ENCODE peak calls at places on chromosomes 16 and 17, in four cellular contexts. One of them, this sample, is unnamed.

GRCh38 chr16:84368327-84368996 is at the start of gene ATP2C2:
- DNase-seq in GM12865: no peak
- DNase-seq in cardiac fibroblast: no peak
- DNase-seq in GM12864: no peak
- DNase-seq in this sample: peak

GRCh38 chr17:17742133-17742621 is 60.9 kb downstream of the RAI1 start:
- DNase-seq in GM12865: no peak
- DNase-seq in cardiac fibroblast: peak
- DNase-seq in GM12864: no peak
- DNase-seq in this sample: no peak

GRCh38 chr17:80816241-80817103 is 175.2 kb upstream of the CHMP6 start:
- DNase-seq in GM12865: no peak
- DNase-seq in cardiac fibroblast: no peak
- DNase-seq in GM12864: no peak
- DNase-seq in this sample: no peak

GRCh38 chr16:73288435-73288834 is 240.5 kb upstream of the ZFHX3 start:
- DNase-seq in GM12865: no peak
- DNase-seq in cardiac fibroblast: no peak
- DNase-seq in GM12864: no peak
- DNase-seq in this sample: no peak

GRCh38 chr17:5560361-5560988 is 23.8 kb downstream of the NLRP1 start:
- DNase-seq in GM12865: no peak
- DNase-seq in cardiac fibroblast: no peak
- DNase-seq in GM12864: no peak
- DNase-seq in this sample: no peak

GRCh38 chr17:39618956-39619785 is 7.6 kb upstream of the PPP1R1B start:
- DNase-seq in GM12865: no peak
- DNase-seq in cardiac fibroblast: no peak
- DNase-seq in GM12864: no peak
- DNase-seq in this sample: no peak

GRCh38 chr17:185445-186138 is 4.1 kb upstream of the DOC2B start:
- DNase-seq in GM12865: peak
- DNase-seq in cardiac fibroblast: no peak
- DNase-seq in GM12864: no peak
- DNase-seq in this sample: no peak

GRCh38 chr16:19696312-19696711 is 21.7 kb downstream of the KNOP1 start:
- DNase-seq in GM12865: no peak
- DNase-seq in cardiac fibroblast: peak
- DNase-seq in GM12864: no peak
- DNase-seq in this sample: peak

GRCh38 chr17:5921919-5922318 is 148.3 kb upstream of the WSCD1 start:
- DNase-seq in GM12865: no peak
- DNase-seq in cardiac fibroblast: no peak
- DNase-seq in GM12864: no peak
- DNase-seq in this sample: no peak

GRCh38 chr16:17316005-17316404 is 154.8 kb downstream of the XYLT1 start:
- DNase-seq in GM12865: no peak
- DNase-seq in cardiac fibroblast: no peak
- DNase-seq in GM12864: no peak
- DNase-seq in this sample: no peak

GRCh38 chr17:40035162-40035559 is 19.0 kb downstream of the MED24 start:
- DNase-seq in GM12865: no peak
- DNase-seq in cardiac fibroblast: peak
- DNase-seq in GM12864: no peak
- DNase-seq in this sample: no peak

GRCh38 chr17:80892019-80892855 is 99.4 kb upstream of the CHMP6 start:
- DNase-seq in GM12865: peak
- DNase-seq in cardiac fibroblast: peak
- DNase-seq in GM12864: peak
- DNase-seq in this sample: peak

GRCh38 chr16:677306-678190 is 2.1 kb downstream of the RHBDL1 start:
- DNase-seq in GM12865: no peak
- DNase-seq in cardiac fibroblast: no peak
- DNase-seq in GM12864: no peak
- DNase-seq in this sample: no peak

GRCh38 chr17:19867654-19868395 is at the start of gene ULK2:
- DNase-seq in GM12865: peak
- DNase-seq in cardiac fibroblast: peak
- DNase-seq in GM12864: no peak
- DNase-seq in this sample: peak

DNA sequence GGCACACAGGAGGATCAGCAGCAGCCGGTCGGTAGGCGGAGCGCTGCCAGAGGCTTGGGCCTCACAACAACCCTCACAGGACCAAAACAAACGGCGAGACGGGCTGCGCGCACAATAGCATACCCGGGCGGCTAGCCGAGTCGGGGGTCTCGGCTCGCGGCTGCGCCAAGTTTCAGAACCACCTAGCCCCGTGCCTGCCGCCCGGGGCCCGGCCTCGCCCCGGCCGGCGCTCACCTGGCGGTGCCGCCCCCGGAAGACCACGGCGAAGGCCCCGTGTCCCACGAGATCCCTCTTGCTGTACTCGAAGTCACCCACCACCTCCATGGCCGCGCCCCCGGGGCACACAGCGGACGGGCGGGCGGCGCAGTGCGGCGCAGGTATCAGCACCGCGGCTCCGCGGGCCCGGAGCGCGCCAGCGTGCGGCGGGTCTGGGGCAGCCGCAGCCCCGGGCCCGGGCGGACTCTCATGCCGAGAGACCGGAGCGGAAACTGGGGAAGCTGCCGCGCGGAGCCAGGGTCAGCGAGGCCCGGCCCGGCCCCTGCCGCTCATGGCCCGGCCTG is 562 bp downstream of the ULK2 start:
- DNase-seq in GM12865: peak
- DNase-seq in cardiac fibroblast: peak
- DNase-seq in GM12864: no peak
- DNase-seq in this sample: peak
- TF ChIP-seq CTCF in GM12865: peak
- TF ChIP-seq CTCF in cardiac fibroblast: peak
- TF ChIP-seq CTCF in GM12864: peak
- TF ChIP-seq CTCF in this sample: no peak

DNA sequence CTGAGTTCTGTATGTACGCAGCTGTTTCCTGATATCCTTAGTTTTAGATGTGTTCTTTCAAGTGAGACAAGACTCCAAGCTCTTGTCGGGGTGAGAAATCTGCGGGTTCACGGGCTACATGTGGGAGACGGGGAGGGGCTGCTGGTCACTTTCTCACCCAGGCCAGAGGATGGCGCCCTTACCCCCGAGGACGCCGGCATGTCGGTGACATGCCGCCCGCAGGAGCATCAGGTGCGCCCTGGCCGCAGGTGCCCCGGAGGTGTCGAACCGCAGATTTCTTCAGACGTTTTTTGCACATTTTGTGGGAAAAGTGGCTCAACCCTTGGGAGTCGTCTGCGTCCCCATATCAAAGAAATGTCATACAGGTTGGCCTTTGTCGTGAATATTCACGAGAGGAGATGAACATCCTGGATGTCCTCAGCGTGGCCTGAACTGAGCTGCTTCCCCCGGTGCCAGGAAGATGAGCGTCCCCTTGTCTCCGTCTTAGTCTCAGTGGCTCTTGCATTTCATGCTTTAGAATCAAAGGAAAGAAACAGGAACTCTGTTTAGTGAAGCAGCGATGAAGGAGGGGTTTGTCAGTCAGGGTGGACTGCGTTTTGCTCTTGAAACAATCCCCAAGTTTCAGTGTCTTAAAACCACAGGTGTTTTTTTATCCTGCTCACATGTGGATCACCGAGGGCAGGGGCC is 75.3 kb upstream of the ZNF750 start:
- DNase-seq in GM12865: peak
- DNase-seq in cardiac fibroblast: no peak
- DNase-seq in GM12864: no peak
- DNase-seq in this sample: no peak
- TF ChIP-seq CTCF in GM12865: no peak
- TF ChIP-seq CTCF in cardiac fibroblast: peak
- TF ChIP-seq CTCF in GM12864: peak
- TF ChIP-seq CTCF in this sample: no peak

GRCh38 chr17:50064253-50064991 is 8.5 kb downstream of the ITGA3 start:
- DNase-seq in GM12865: no peak
- DNase-seq in cardiac fibroblast: peak
- DNase-seq in GM12864: no peak
- DNase-seq in this sample: no peak
- TF ChIP-seq CTCF in GM12865: no peak
- TF ChIP-seq CTCF in cardiac fibroblast: no peak
- TF ChIP-seq CTCF in GM12864: no peak
- TF ChIP-seq CTCF in this sample: no peak

GRCh38 chr16:85847681-85848601 is 48.4 kb downstream of the COX4I1 start:
- DNase-seq in GM12865: no peak
- DNase-seq in cardiac fibroblast: no peak
- DNase-seq in GM12864: no peak
- DNase-seq in this sample: no peak
- TF ChIP-seq CTCF in GM12865: no peak
- TF ChIP-seq CTCF in cardiac fibroblast: no peak
- TF ChIP-seq CTCF in GM12864: no peak
- TF ChIP-seq CTCF in this sample: no peak

GRCh38 chr16:54140057-54140787 is 146.4 kb downstream of the IRX3 start:
- DNase-seq in GM12865: no peak
- DNase-seq in cardiac fibroblast: peak
- DNase-seq in GM12864: no peak
- DNase-seq in this sample: no peak
- TF ChIP-seq CTCF in GM12865: no peak
- TF ChIP-seq CTCF in cardiac fibroblast: peak
- TF ChIP-seq CTCF in GM12864: no peak
- TF ChIP-seq CTCF in this sample: no peak

DNA sequence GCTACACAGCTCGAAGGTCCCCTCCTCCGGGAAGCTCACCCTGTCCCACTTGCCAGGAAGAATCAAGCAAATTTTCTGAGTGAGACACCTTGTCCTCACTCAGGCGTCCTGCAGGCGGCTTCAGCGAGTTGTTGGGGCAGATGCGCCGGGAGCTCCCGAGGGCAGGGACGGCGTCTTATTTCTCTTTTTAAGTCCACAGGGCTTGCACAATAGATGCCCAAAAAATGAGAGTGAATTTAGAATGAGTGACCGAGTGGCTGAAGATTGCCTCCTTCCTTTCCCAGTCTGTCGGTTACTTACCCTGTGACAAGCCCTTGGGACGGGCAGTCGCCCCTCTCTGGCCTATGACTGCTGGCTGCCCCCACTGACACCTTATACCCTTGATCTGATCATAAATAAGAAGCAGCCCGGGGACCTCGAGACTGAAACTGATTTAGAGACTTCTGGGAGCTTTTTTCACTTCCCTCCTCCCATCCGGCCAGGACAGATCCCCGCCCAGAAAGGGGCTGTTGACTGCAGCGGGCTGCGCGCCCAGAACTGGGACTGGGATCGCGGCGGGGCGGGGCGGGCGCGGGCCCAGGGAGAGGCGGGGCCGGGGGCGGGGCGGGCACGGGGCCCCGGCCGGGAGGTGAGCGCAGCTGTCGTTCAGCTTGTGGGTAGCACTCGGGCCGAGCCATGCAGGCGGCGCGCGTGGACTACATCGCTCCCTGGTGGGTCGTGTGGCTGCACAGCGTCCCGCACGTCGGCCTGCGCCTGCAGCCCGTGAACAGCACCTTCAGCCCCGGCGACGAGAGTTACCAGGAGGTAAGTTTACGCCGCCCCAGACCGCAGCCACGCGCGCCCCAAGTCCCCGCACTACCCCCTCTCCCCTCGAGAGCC is at the start of gene TTYH2:
- DNase-seq in GM12865: peak
- DNase-seq in cardiac fibroblast: peak
- DNase-seq in GM12864: peak
- DNase-seq in this sample: peak
- TF ChIP-seq CTCF in GM12865: peak
- TF ChIP-seq CTCF in cardiac fibroblast: peak
- TF ChIP-seq CTCF in GM12864: peak
- TF ChIP-seq CTCF in this sample: no peak

GRCh38 chr17:45924332-45924820 is 30.0 kb downstream of the MAPT start:
- DNase-seq in GM12865: no peak
- DNase-seq in cardiac fibroblast: no peak
- DNase-seq in GM12864: no peak
- DNase-seq in this sample: no peak
- TF ChIP-seq CTCF in GM12865: no peak
- TF ChIP-seq CTCF in cardiac fibroblast: no peak
- TF ChIP-seq CTCF in GM12864: no peak
- TF ChIP-seq CTCF in this sample: no peak